ENCODE peak calls at places on chromosomes 5 and 9, in four cellular contexts. J is NCI-H510A treated with DMSO at 0.1 percent for 48 hours, F is lower leg skin, X is kidney tubule cell. Z is an unnamed sample.

GRCh38 chr5:133230823-133231578 is 179.2 kb downstream of the HSPA4 start:
- DNase-seq in J (no peak), F (peak), X (no peak), Z (no peak)

GRCh38 chr9:74662616-74663015 is 165.5 kb downstream of the RORB start:
- DNase-seq in J (no peak), F (no peak), X (no peak), Z (no peak)

GRCh38 chr9:119836036-119836435 is 466.8 kb upstream of the BRINP1 start:
- DNase-seq in J (no peak), F (no peak), X (no peak), Z (no peak)

GRCh38 chr9:107895524-107896001 is 406.0 kb upstream of the KLF4 start:
- DNase-seq in J (no peak), F (no peak), X (no peak), Z (no peak)

GRCh38 chr9:137447722-137448568 is 6.8 kb upstream of the ENTPD8 start:
- DNase-seq in J (no peak), F (no peak), X (no peak), Z (peak)

GRCh38 chr5:14551211-14551610 is 30.4 kb upstream of the OTULINL start:
- DNase-seq in J (no peak), F (no peak), X (no peak), Z (no peak)

GRCh38 chr5:126686451-126687126 is 85.8 kb downstream of the PHAX start:
- DNase-seq in J (no peak), F (no peak), X (no peak), Z (no peak)

GRCh38 chr9:91162784-91163440 is 198.8 kb downstream of the AUH start:
- DNase-seq in J (peak), F (peak), X (peak), Z (no peak)

GRCh38 chr5:59317023-59317771 is 576.3 kb downstream of the PDE4D start:
- DNase-seq in J (no peak), F (no peak), X (no peak), Z (peak)

GRCh38 chr5:14374100-14374499 is 207.5 kb upstream of the OTULINL start:
- DNase-seq in J (no peak), F (no peak), X (peak), Z (no peak)

GRCh38 chr9:126125177-126125576 is 201.5 kb upstream of the MVB12B start:
- DNase-seq in J (no peak), F (no peak), X (no peak), Z (no peak)

GRCh38 chr5:137753227-137753985 is 757 bp downstream of the HNRNPA0 start:
- DNase-seq in J (no peak), F (peak), X (peak), Z (peak)

GRCh38 chr9:108412755-108413154 is 443.0 kb downstream of the ACTL7B start:
- DNase-seq in J (no peak), F (no peak), X (peak), Z (no peak)

GRCh38 chr9:70477146-70477745 is 62.8 kb upstream of the KLF9 start:
- DNase-seq in J (no peak), F (no peak), X (peak), Z (no peak)

GRCh38 chr5:28286566-28286965 is 1248.2 kb upstream of the CDH9 start:
- DNase-seq in J (no peak), F (no peak), X (no peak), Z (no peak)

GRCh38 chr9:5493597-5494511 is 16.5 kb upstream of the PDCD1LG2 start:
- DNase-seq in J (no peak), F (no peak), X (peak), Z (no peak)

GRCh38 chr9:137744632-137745183 is 125.9 kb downstream of the EHMT1 start:
- DNase-seq in J (no peak), F (no peak), X (no peak), Z (no peak)

GRCh38 chr9:96514108-96514824 is 64.3 kb downstream of the HABP4 start:
- DNase-seq in J (no peak), F (no peak), X (no peak), Z (no peak)

GRCh38 chr5:132759114-132760042 is 12.2 kb downstream of the CCNI2 start:
- DNase-seq in J (peak), F (no peak), X (no peak), Z (no peak)

GRCh38 chr9:89952401-89952800 is 347.6 kb downstream of the GADD45G start:
- DNase-seq in J (no peak), F (no peak), X (peak), Z (no peak)

GRCh38 chr9:107243757-107244156 is 39.3 kb upstream of the RAD23B start:
- DNase-seq in J (peak), F (no peak), X (peak), Z (no peak)

GRCh38 chr9:93094294-93095204 is 1.5 kb upstream of the CARD19 start:
- DNase-seq in J (no peak), F (peak), X (no peak), Z (peak)

GRCh38 chr9:134881313-134881670 is 682 bp downstream of the FCN2 start:
- DNase-seq in J (no peak), F (peak), X (no peak), Z (no peak)

GRCh38 chr5:127101533-127101932 is 28.2 kb upstream of the C5orf63 start:
- DNase-seq in J (no peak), F (no peak), X (no peak), Z (no peak)

GRCh38 chr5:131671409-131671808 is 36.4 kb upstream of the RAPGEF6 start:
- DNase-seq in J (no peak), F (no peak), X (no peak), Z (no peak)

GRCh38 chr5:137778772-137779564 is 24.8 kb upstream of the HNRNPA0 start:
- DNase-seq in J (peak), F (no peak), X (peak), Z (no peak)

GRCh38 chr5:61082516-61083280 is 79.6 kb downstream of the SMIM15 start:
- DNase-seq in J (no peak), F (no peak), X (no peak), Z (no peak)

GRCh38 chr5:109989994-109990722 is 300.4 kb downstream of the MAN2A1 start:
- DNase-seq in J (no peak), F (no peak), X (no peak), Z (no peak)

GRCh38 chr9:77751341-77752091 is 103.4 kb upstream of the GNA14 start:
- DNase-seq in J (peak), F (no peak), X (peak), Z (peak)

GRCh38 chr9:133699546-133699945 is 38.6 kb downstream of the SARDH start:
- DNase-seq in J (no peak), F (no peak), X (no peak), Z (no peak)

GRCh38 chr9:20811872-20812271 is 127.8 kb downstream of the FOCAD start:
- DNase-seq in J (no peak), F (no peak), X (no peak), Z (no peak)

GRCh38 chr9:91611582-91611981 is 187.9 kb upstream of the NFIL3 start:
- DNase-seq in J (no peak), F (no peak), X (no peak), Z (no peak)

GRCh38 chr5:122313001-122313402 is 965 bp downstream of the SNCAIP start:
- DNase-seq in J (no peak), F (peak), X (peak), Z (peak)

GRCh38 chr5:2326603-2327002 is 424.9 kb downstream of the IRX2 start:
- DNase-seq in J (no peak), F (no peak), X (no peak), Z (no peak)

GRCh38 chr9:137083418-137084004 is 3.3 kb upstream of the MAN1B1 start:
- DNase-seq in J (no peak), F (peak), X (peak), Z (peak)

GRCh38 chr5:149561848-149562247 is 10.6 kb upstream of the CSNK1A1 start:
- DNase-seq in J (peak), F (no peak), X (peak), Z (no peak)